ENCODE peak calls at places on chromosomes 13 and 19, in four cellular contexts. One of them, this sample, is unnamed.

GRCh38 chr19:7658219-7658686 is 10.6 kb upstream of the RETN start:
- DNase-seq in heart right ventricle: no peak
- DNase-seq in tibial artery: no peak
- DNase-seq in sigmoid colon: no peak
- DNase-seq in this sample: no peak

GRCh38 chr19:49347835-49348234 is 12.6 kb downstream of the CD37 start:
- DNase-seq in heart right ventricle: no peak
- DNase-seq in sigmoid colon: no peak
- DNase-seq in tibial artery: no peak
- DNase-seq in this sample: no peak

GRCh38 chr19:41860419-41861097 is 503 bp downstream of the RPS19 start:
- DNase-seq in tibial artery: no peak
- DNase-seq in heart right ventricle: no peak
- DNase-seq in sigmoid colon: peak; percentile 73
- DNase-seq in this sample: no peak

GRCh38 chr13:99590519-99591011 is 89.3 kb downstream of the TM9SF2 start:
- DNase-seq in heart right ventricle: no peak
- DNase-seq in sigmoid colon: no peak
- DNase-seq in tibial artery: no peak
- DNase-seq in this sample: no peak

GRCh38 chr13:50128406-50129048 is 113.3 kb downstream of the KCNRG start:
- DNase-seq in tibial artery: no peak
- DNase-seq in heart right ventricle: no peak
- DNase-seq in sigmoid colon: no peak
- DNase-seq in this sample: no peak

GRCh38 chr19:39963860-39964259 is 7.1 kb upstream of the PSMC4 start:
- DNase-seq in sigmoid colon: no peak
- DNase-seq in heart right ventricle: no peak
- DNase-seq in tibial artery: no peak
- DNase-seq in this sample: no peak

GRCh38 chr13:49569993-49570689 is 15.2 kb downstream of the RCBTB1 start:
- DNase-seq in heart right ventricle: no peak
- DNase-seq in tibial artery: no peak
- DNase-seq in sigmoid colon: no peak
- DNase-seq in this sample: no peak

GRCh38 chr13:69213331-69213850 is 894.2 kb upstream of the ATXN8OS start:
- DNase-seq in sigmoid colon: no peak
- DNase-seq in heart right ventricle: no peak
- DNase-seq in tibial artery: no peak
- DNase-seq in this sample: no peak

GRCh38 chr19:13859361-13859880 is 17.5 kb upstream of the NANOS3 start:
- DNase-seq in tibial artery: no peak
- DNase-seq in sigmoid colon: no peak
- DNase-seq in heart right ventricle: no peak
- DNase-seq in this sample: no peak

GRCh38 chr19:32781280-32781679 is 61.7 kb downstream of the TDRD12 start:
- DNase-seq in tibial artery: no peak
- DNase-seq in heart right ventricle: no peak
- DNase-seq in sigmoid colon: no peak
- DNase-seq in this sample: no peak

GRCh38 chr13:54162069-54162468 is 1133.5 kb downstream of the OLFM4 start:
- DNase-seq in sigmoid colon: no peak
- DNase-seq in heart right ventricle: no peak
- DNase-seq in tibial artery: no peak
- DNase-seq in this sample: no peak

GRCh38 chr13:80030491-80030890 is 310.4 kb downstream of the SPRY2 start:
- DNase-seq in tibial artery: no peak
- DNase-seq in sigmoid colon: no peak
- DNase-seq in heart right ventricle: no peak
- DNase-seq in this sample: peak; percentile 69

GRCh38 chr13:97141564-97142005 is 80.5 kb upstream of the MBNL2 start:
- DNase-seq in tibial artery: no peak
- DNase-seq in sigmoid colon: peak; percentile 73
- DNase-seq in heart right ventricle: no peak
- DNase-seq in this sample: no peak

GRCh38 chr13:28138756-28139470 is 568 bp downstream of the PAN3 start:
- DNase-seq in tibial artery: peak; percentile 87
- DNase-seq in heart right ventricle: peak; percentile 80
- DNase-seq in sigmoid colon: peak; percentile 93
- DNase-seq in this sample: peak; percentile 93

GRCh38 chr19:19900124-19900523 is 622 bp upstream of the ZNF93 start:
- DNase-seq in tibial artery: no peak
- DNase-seq in sigmoid colon: no peak
- DNase-seq in heart right ventricle: no peak
- DNase-seq in this sample: no peak

GRCh38 chr13:75507027-75508001 is 25.3 kb upstream of the TBC1D4 start:
- DNase-seq in sigmoid colon: no peak
- DNase-seq in tibial artery: no peak
- DNase-seq in heart right ventricle: no peak
- DNase-seq in this sample: no peak

GRCh38 chr13:33016414-33017409 is at the start of gene KL:
- DNase-seq in sigmoid colon: peak; percentile 75
- DNase-seq in tibial artery: peak; percentile 66
- DNase-seq in heart right ventricle: peak; percentile 49
- DNase-seq in this sample: peak; percentile 80

GRCh38 chr13:40984670-40985366 is 34.3 kb downstream of the ELF1 start:
- DNase-seq in sigmoid colon: no peak
- DNase-seq in tibial artery: no peak
- DNase-seq in heart right ventricle: no peak
- DNase-seq in this sample: no peak

GRCh38 chr13:48505597-48506091 is 27.2 kb downstream of the RCBTB2 start:
- DNase-seq in tibial artery: peak; percentile 80
- DNase-seq in sigmoid colon: no peak
- DNase-seq in heart right ventricle: no peak
- DNase-seq in this sample: no peak

GRCh38 chr13:46748300-46748699 is 48.7 kb downstream of the ESD start:
- DNase-seq in tibial artery: no peak
- DNase-seq in sigmoid colon: no peak
- DNase-seq in heart right ventricle: no peak
- DNase-seq in this sample: no peak

GRCh38 chr13:104740616-104741222 is 1674.5 kb upstream of the SLC10A2 start:
- DNase-seq in sigmoid colon: no peak
- DNase-seq in heart right ventricle: no peak
- DNase-seq in tibial artery: no peak
- DNase-seq in this sample: no peak

GRCh38 chr13:79413521-79413920 is 7.5 kb upstream of the RBM26 start:
- DNase-seq in tibial artery: no peak
- DNase-seq in heart right ventricle: no peak
- DNase-seq in sigmoid colon: no peak
- DNase-seq in this sample: no peak

GRCh38 chr13:21458457-21458815 is 667 bp downstream of the ZDHHC20 start:
- DNase-seq in tibial artery: no peak
- DNase-seq in sigmoid colon: no peak
- DNase-seq in heart right ventricle: peak; percentile 35
- DNase-seq in this sample: peak; percentile 80

GRCh38 chr13:105311094-105311493 is 1224.4 kb downstream of the EFNB2 start:
- DNase-seq in heart right ventricle: no peak
- DNase-seq in tibial artery: no peak
- DNase-seq in sigmoid colon: no peak
- DNase-seq in this sample: no peak

GRCh38 chr19:16477311-16477710 is 5.5 kb upstream of the EPS15L1 start:
- DNase-seq in tibial artery: no peak
- DNase-seq in sigmoid colon: no peak
- DNase-seq in heart right ventricle: no peak
- DNase-seq in this sample: no peak

GRCh38 chr19:17687141-17687856 is 855 bp downstream of the UNC13A start:
- DNase-seq in sigmoid colon: no peak
- DNase-seq in tibial artery: no peak
- DNase-seq in heart right ventricle: no peak
- DNase-seq in this sample: no peak

GRCh38 chr19:17688853-17689595 is 870 bp upstream of the UNC13A start:
- DNase-seq in sigmoid colon: no peak
- DNase-seq in heart right ventricle: no peak
- DNase-seq in tibial artery: no peak
- DNase-seq in this sample: no peak

GRCh38 chr19:17686592-17687042 is 1.5 kb downstream of the UNC13A start:
- DNase-seq in tibial artery: no peak
- DNase-seq in sigmoid colon: no peak
- DNase-seq in heart right ventricle: peak; percentile 37
- DNase-seq in this sample: no peak

GRCh38 chr19:17686027-17686511 is 2.1 kb downstream of the UNC13A start:
- DNase-seq in sigmoid colon: no peak
- DNase-seq in tibial artery: no peak
- DNase-seq in heart right ventricle: no peak
- DNase-seq in this sample: no peak

GRCh38 chr19:17687857-17688784 is at the start of gene UNC13A:
- DNase-seq in tibial artery: no peak
- DNase-seq in heart right ventricle: peak; percentile 56
- DNase-seq in sigmoid colon: no peak
- DNase-seq in this sample: peak; percentile 69
- H3K36me3 ChIP-seq in tibial artery: no peaks in the 10 kb centered on the region
- H3K36me3 ChIP-seq in heart right ventricle: no peaks in the 10 kb centered on the region
- H3K36me3 ChIP-seq in sigmoid colon: no peaks in the 10 kb centered on the region
- H3K36me3 ChIP-seq in this sample: no peaks in the 10 kb centered on the region

DNA sequence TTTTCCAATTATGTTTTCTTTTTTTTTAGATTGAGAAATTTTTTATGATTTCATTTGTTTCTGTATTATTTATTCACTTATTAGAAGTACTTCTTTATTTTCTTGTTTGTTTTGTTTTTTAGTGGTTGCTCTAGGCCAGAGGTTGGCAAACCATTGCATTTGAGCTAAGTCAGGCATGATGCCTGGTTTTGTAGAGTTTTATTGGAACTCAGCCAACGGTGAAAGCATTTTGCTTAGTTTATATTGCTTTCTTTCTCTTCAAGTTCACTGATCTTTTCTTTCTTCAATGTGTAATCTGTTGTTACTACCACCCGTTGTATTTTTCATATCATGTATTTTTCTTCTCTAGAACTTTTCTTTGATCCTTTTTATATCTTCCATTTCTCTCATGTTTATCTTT is 19.7 kb downstream of the ZNF567 start:
- DNase-seq in heart right ventricle: no peak
- DNase-seq in tibial artery: no peak
- DNase-seq in sigmoid colon: no peak
- DNase-seq in this sample: no peak
- H3K36me3 ChIP-seq in heart right ventricle: peaks cover 6% of the 10 kb centered on the region
- H3K36me3 ChIP-seq in tibial artery: peaks cover 55% of the 10 kb centered on the region
- H3K36me3 ChIP-seq in sigmoid colon: no peaks in the 10 kb centered on the region
- H3K36me3 ChIP-seq in this sample: peaks cover 2% of the 10 kb centered on the region

GRCh38 chr13:77267362-77267761 is 59.5 kb downstream of the MYCBP2 start:
- DNase-seq in sigmoid colon: no peak
- DNase-seq in tibial artery: no peak
- DNase-seq in heart right ventricle: no peak
- DNase-seq in this sample: no peak
- H3K36me3 ChIP-seq in sigmoid colon: peaks cover 6% of the 10 kb centered on the region
- H3K36me3 ChIP-seq in tibial artery: peaks cover 46% of the 10 kb centered on the region
- H3K36me3 ChIP-seq in heart right ventricle: no peaks in the 10 kb centered on the region
- H3K36me3 ChIP-seq in this sample: peaks cover 80% of the 10 kb centered on the region

GRCh38 chr19:4684312-4685095 is 14.4 kb upstream of the MYDGF start:
- DNase-seq in tibial artery: no peak
- DNase-seq in sigmoid colon: no peak
- DNase-seq in heart right ventricle: no peak
- DNase-seq in this sample: no peak
- H3K36me3 ChIP-seq in tibial artery: peaks cover 97% of the 10 kb centered on the region
- H3K36me3 ChIP-seq in sigmoid colon: peaks cover 25% of the 10 kb centered on the region
- H3K36me3 ChIP-seq in heart right ventricle: peaks cover 7% of the 10 kb centered on the region
- H3K36me3 ChIP-seq in this sample: peaks cover 94% of the 10 kb centered on the region

This sample was measured in upper lobe of right lung.